ENCODE peak calls at places on chromosomes 1 and 21, in ten cellular contexts. D is tibial nerve; X is Calu3; T is NCI-H2081; O is endothelial cell; R is CD8-positive, alpha-beta T cell; L is HS-5; K is AG04449; F is NCI-H1694; I is amniotic epithelial cell. M is an unnamed sample.

GRCh38 chr1:172931846-172932245 is 118.9 kb downstream of the TNFSF18 start:
- DNase-seq in K (no peak), R (no peak), F (no peak), D (no peak), I (no peak), X (no peak), L (no peak), T (no peak), O (no peak), M (no peak)

GRCh38 chr1:27111771-27112573 is 43.0 kb downstream of the SLC9A1 start:
- DNase-seq in D (peak; percentile 47), X (peak; percentile 78), T (peak; percentile 41), R (peak; percentile 41), F (no peak), O (peak; percentile 72), I (peak; percentile 100), K (peak; percentile 98), L (peak; percentile 99), M (peak; percentile 100)

GRCh38 chr1:183607322-183607980 is 17.2 kb upstream of the NCF2 start:
- DNase-seq in L (no peak), R (no peak), I (no peak), F (no peak), T (no peak), O (no peak), K (no peak), X (no peak), D (no peak), M (no peak)

GRCh38 chr1:44077421-44077820 is 41.2 kb upstream of the KLF17 start:
- DNase-seq in D (no peak), L (no peak), R (no peak), T (no peak), K (no peak), O (no peak), F (no peak), X (no peak), I (peak; percentile 67), M (no peak)

GRCh38 chr1:197733324-197733723 is 42.0 kb downstream of the DENND1B start:
- DNase-seq in O (no peak), L (no peak), F (no peak), T (no peak), K (no peak), R (no peak), D (no peak), I (no peak), X (no peak), M (no peak)

GRCh38 chr1:41242645-41243171 is 602 bp upstream of the SCMH1 start:
- DNase-seq in L (no peak), R (no peak), D (no peak), F (no peak), I (peak; percentile 35), O (no peak), X (no peak), T (no peak), K (no peak), M (no peak)

GRCh38 chr21:25459365-25459764 is 147.9 kb downstream of the MRPL39 start:
- DNase-seq in X (no peak), O (no peak), I (no peak), F (no peak), D (no peak), L (no peak), K (no peak), T (no peak), R (no peak), M (no peak)

GRCh38 chr1:207884276-207885029 is 26.5 kb downstream of the CD34 start:
- DNase-seq in R (no peak), T (no peak), F (no peak), K (no peak), O (no peak), X (no peak), I (no peak), L (no peak), D (no peak), M (no peak)

GRCh38 chr1:84271452-84272273 is 29.8 kb upstream of the SAMD13 start:
- DNase-seq in F (no peak), T (peak; percentile 9), X (peak; percentile 18), O (no peak), D (no peak), R (no peak), I (peak; percentile 27), L (no peak), K (no peak), M (no peak)

GRCh38 chr1:73205294-73205973 is 923.1 kb upstream of the NEGR1 start:
- DNase-seq in L (no peak), O (no peak), I (no peak), D (no peak), K (no peak), X (no peak), T (no peak), R (no peak), F (no peak), M (no peak)

GRCh38 chr1:101239095-101240040 is 2.5 kb downstream of the S1PR1 start:
- DNase-seq in D (no peak), X (no peak), O (no peak), K (no peak), T (no peak), I (no peak), L (no peak), F (no peak), R (no peak), M (no peak)

GRCh38 chr1:20312310-20312709 is 21.6 kb downstream of the VWA5B1 start:
- DNase-seq in T (no peak), L (no peak), I (no peak), D (no peak), F (no peak), K (no peak), X (no peak), R (no peak), O (no peak), M (no peak)

GRCh38 chr21:25457411-25457810 is 149.9 kb downstream of the MRPL39 start:
- DNase-seq in I (peak; percentile 77), T (no peak), K (peak; percentile 28), O (no peak), L (peak; percentile 68), X (no peak), D (no peak), R (no peak), F (no peak), M (peak; percentile 81)

GRCh38 chr1:234853906-234854647 is 244.1 kb upstream of the IRF2BP2 start:
- DNase-seq in R (no peak), O (no peak), L (no peak), T (no peak), D (no peak), F (no peak), I (no peak), K (no peak), X (no peak), M (peak; percentile 34)

GRCh38 chr1:84862810-84863251 is 30.2 kb downstream of the LPAR3 start:
- DNase-seq in I (no peak), F (no peak), R (no peak), X (no peak), O (no peak), T (no peak), K (no peak), L (no peak), D (no peak), M (no peak)

GRCh38 chr1:82517586-82517985 is 716.9 kb downstream of the ADGRL2 start:
- DNase-seq in K (no peak), I (no peak), X (no peak), O (peak; percentile 7), D (peak; percentile 49), T (no peak), L (no peak), F (no peak), R (no peak), M (no peak)

GRCh38 chr1:218671573-218671972 is 326.4 kb downstream of the TGFB2 start:
- DNase-seq in X (no peak), K (no peak), O (no peak), F (peak; percentile 57), R (no peak), D (no peak), I (no peak), T (peak; percentile 6), L (no peak), M (no peak)

GRCh38 chr1:202811296-202812175 is 782 bp downstream of the PCAT6 start:
- DNase-seq in D (no peak), X (peak; percentile 29), L (no peak), R (no peak), T (no peak), I (no peak), K (no peak), F (no peak), O (peak; percentile 22), M (no peak)

GRCh38 chr1:155127672-155128468 is at the start of gene EFNA1:
- DNase-seq in O (peak; percentile 73), R (no peak), I (no peak), F (peak; percentile 46), T (peak; percentile 53), L (no peak), X (peak; percentile 79), K (no peak), D (no peak), M (peak; percentile 38)